ENCODE peak calls at places on chromosomes 7 and 10, in five cellular contexts. P is H9, J is H1, O is IMR-90, I is neuronal stem cell. U is an unnamed sample.

GRCh38 chr10:88066876-88067275 is 203.5 kb downstream of the PTEN start:
- DNase-seq in P (no peak), J (no peak), O (no peak), I (no peak), U (no peak)

GRCh38 chr10:117248700-117249465 is 8.0 kb downstream of the SLC18A2 start:
- DNase-seq in P (no peak), J (no peak), O (no peak), I (no peak), U (no peak)

GRCh38 chr10:57992321-57993077 is 275.2 kb downstream of the IPMK start:
- DNase-seq in P (no peak), J (no peak), O (peak), I (no peak), U (peak)

GRCh38 chr10:34710391-34710751 is 104.7 kb downstream of the PARD3 start:
- DNase-seq in P (no peak), J (no peak), O (peak), I (no peak), U (no peak)

GRCh38 chr7:123209786-123210185 is 10.0 kb upstream of the SLC13A1 start:
- DNase-seq in P (no peak), J (no peak), O (no peak), I (no peak), U (peak)

GRCh38 chr7:95155965-95156364 is 168.4 kb downstream of the PON1 start:
- DNase-seq in P (no peak), J (no peak), O (no peak), I (no peak), U (no peak)

GRCh38 chr10:12181065-12181775 is 14.5 kb downstream of the NUDT5 start:
- DNase-seq in P (no peak), J (no peak), O (no peak), I (no peak), U (no peak)

GRCh38 chr7:133180717-133181116 is 72.2 kb upstream of the EXOC4 start:
- DNase-seq in P (no peak), J (no peak), O (no peak), I (no peak), U (no peak)

GRCh38 chr7:93551063-93551895 is 23.2 kb downstream of the CALCR start:
- DNase-seq in P (no peak), J (no peak), O (peak), I (peak), U (peak)

GRCh38 chr7:142323706-142324105 is 65.8 kb upstream of the PRSS58 start:
- DNase-seq in P (peak), J (peak), O (no peak), I (peak), U (peak)

GRCh38 chr7:15686209-15686956 is at the start of gene MEOX2:
- DNase-seq in P (peak), J (peak), O (peak), I (peak), U (peak)

GRCh38 chr10:125006921-125007391 is 65.0 kb downstream of the ZRANB1 start:
- DNase-seq in P (no peak), J (no peak), O (peak), I (no peak), U (no peak)

GRCh38 chr7:132907380-132907940 is 174.4 kb downstream of the CHCHD3 start:
- DNase-seq in P (no peak), J (no peak), O (no peak), I (no peak), U (peak)

GRCh38 chr10:75400769-75401568 is 595 bp downstream of the ZNF503 start:
- DNase-seq in P (peak), J (peak), O (peak), I (peak), U (peak)

GRCh38 chr7:38699481-38699880 is 68.3 kb upstream of the AMPH start:
- DNase-seq in P (no peak), J (no peak), O (peak), I (no peak), U (no peak)

GRCh38 chr10:86966008-86966654 is 2.2 kb upstream of the ADIRF start:
- DNase-seq in P (no peak), J (no peak), O (no peak), I (no peak), U (no peak)

GRCh38 chr10:14491814-14492213 is 161.1 kb upstream of the FRMD4A start:
- DNase-seq in P (no peak), J (no peak), O (peak), I (no peak), U (no peak)

GRCh38 chr10:47127188-47127587 is 172.8 kb upstream of the GDF10 start:
- DNase-seq in P (no peak), J (no peak), O (no peak), I (no peak), U (peak)

GRCh38 chr10:68135922-68136718 is 26.8 kb downstream of the MYPN start:
- DNase-seq in P (no peak), J (no peak), O (peak), I (no peak), U (peak)

GRCh38 chr10:101495324-101495925 is 92.6 kb downstream of the POLL start:
- DNase-seq in P (no peak), J (no peak), O (peak), I (no peak), U (peak)

GRCh38 chr10:69119896-69120295 is 4.1 kb upstream of the VPS26A start:
- DNase-seq in P (no peak), J (no peak), O (no peak), I (no peak), U (no peak)

GRCh38 chr7:112930787-112931186 is 140.6 kb upstream of the TMEM168 start:
- DNase-seq in P (no peak), J (no peak), O (peak), I (no peak), U (no peak)

GRCh38 chr10:13803566-13804554 is 217.1 kb downstream of the PRPF18 start:
- DNase-seq in P (no peak), J (no peak), O (peak), I (no peak), U (no peak)

GRCh38 chr7:128447944-128448556 is 7.6 kb upstream of the HILPDA start:
- DNase-seq in P (no peak), J (no peak), O (no peak), I (no peak), U (no peak)

GRCh38 chr7:113270790-113271189 is 152.4 kb upstream of the SMIM30 start:
- DNase-seq in P (no peak), J (no peak), O (no peak), I (no peak), U (no peak)

GRCh38 chr10:43039629-43040481 is 37.0 kb upstream of the RET start:
- DNase-seq in P (peak), J (peak), O (no peak), I (no peak), U (no peak)

GRCh38 chr7:4824120-4824775 is 37.6 kb downstream of the PAPOLB start:
- DNase-seq in P (no peak), J (no peak), O (peak), I (no peak), U (no peak)

GRCh38 chr10:104307576-104308438 is 30.5 kb downstream of the ITPRIP start:
- DNase-seq in P (no peak), J (no peak), O (no peak), I (no peak), U (no peak)

GRCh38 chr10:97731346-97732051 is 5.4 kb upstream of the ZFYVE27 start:
- DNase-seq in P (peak), J (peak), O (peak), I (peak), U (peak)

GRCh38 chr7:128879939-128880746 is 17.5 kb downstream of the ATP6V1F start:
- DNase-seq in P (peak), J (peak), O (peak), I (peak), U (peak)

GRCh38 chr10:42997849-42998165 is 79.1 kb upstream of the RET start:
- DNase-seq in P (no peak), J (no peak), O (no peak), I (no peak), U (no peak)

GRCh38 chr7:44099669-44100068 is 4.5 kb upstream of the AEBP1 start:
- DNase-seq in P (no peak), J (no peak), O (no peak), I (no peak), U (no peak)

GRCh38 chr7:44101304-44101965 is 2.7 kb upstream of the AEBP1 start:
- DNase-seq in P (no peak), J (no peak), O (no peak), I (no peak), U (no peak)

GRCh38 chr7:44098092-44099068 is 5.8 kb upstream of the AEBP1 start:
- DNase-seq in P (no peak), J (no peak), O (no peak), I (no peak), U (no peak)

GRCh38 chr7:44101966-44102845 is 1.9 kb upstream of the AEBP1 start:
- DNase-seq in P (no peak), J (no peak), O (peak), I (no peak), U (no peak)

GRCh38 chr7:44100458-44101303 is 3.5 kb upstream of the AEBP1 start:
- DNase-seq in P (no peak), J (no peak), O (peak), I (no peak), U (no peak)
- H2BK5ac ChIP-seq in P (no peak), J (no peak), O (peak), I (peak), U (no peak)

DNA sequence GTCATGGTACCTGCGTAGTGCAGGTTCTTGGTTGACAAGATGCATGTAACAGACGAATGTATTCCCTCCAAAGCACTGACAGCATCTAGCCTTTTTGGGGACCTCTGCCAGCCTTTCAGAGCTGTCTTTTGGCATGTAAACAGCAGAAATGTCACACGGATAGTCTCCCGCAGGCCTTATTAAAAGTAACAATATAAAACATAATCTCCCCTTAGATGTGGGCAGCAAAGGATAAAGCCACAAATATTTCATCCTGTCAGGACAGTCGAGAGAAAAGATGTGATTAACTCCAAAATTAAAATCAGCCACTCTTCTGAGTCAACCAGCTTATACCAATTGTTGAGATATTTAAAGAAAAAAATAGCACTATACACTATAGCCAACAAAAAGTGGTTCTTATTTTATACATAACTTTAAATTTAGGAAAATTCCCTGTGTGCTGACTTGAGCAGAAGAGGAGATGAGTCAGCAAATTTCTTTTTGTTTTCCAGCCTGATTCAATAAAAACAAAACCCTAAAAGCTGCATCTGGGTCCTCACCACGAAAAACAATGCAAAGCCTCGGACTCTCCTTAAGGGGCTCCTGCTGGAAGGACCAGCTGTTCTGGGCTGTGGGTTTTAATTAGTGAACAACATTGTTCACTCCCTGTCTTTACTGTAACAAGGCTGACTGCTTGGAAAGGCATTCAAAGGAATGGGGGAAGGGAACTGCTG is 240.3 kb downstream of the ADAM12 start:
- DNase-seq in P (no peak), J (no peak), O (peak), I (no peak), U (peak)
- H3K9ac ChIP-seq in P (no peak), J (no peak), O (no peak), I (no peak), U (no peak)

GRCh38 chr10:110613341-110613995 is 30.7 kb upstream of the RBM20 start:
- DNase-seq in P (no peak), J (no peak), O (no peak), I (no peak), U (peak)
- H2BK5ac ChIP-seq in P (no peak), J (no peak), O (no peak), I (no peak), U (no peak)

GRCh38 chr7:27187158-27187701 is 2.2 kb upstream of the HOXA11 start:
- DNase-seq in P (no peak), J (no peak), O (no peak), I (no peak), U (no peak)
- H3K9ac ChIP-seq in P (no peak), J (no peak), O (no peak), I (no peak), U (no peak)